ENCODE peak calls at places on chromosomes 2 and 18, in five cellular contexts. C is uterus, R is aorta, Q is IMR-90, X is MM.1S. A is an unnamed sample.

GRCh38 chr2:174765576-174765975 is 1.3 kb upstream of the CHRNA1 start:
- DNase-seq in X (no peak), Q (no peak), R (no peak), C (no peak), A (no peak)

GRCh38 chr2:121151311-121152109 is 133.5 kb downstream of the TFCP2L1 start:
- DNase-seq in X (no peak), Q (no peak), C (no peak), R (no peak), A (no peak)

GRCh38 chr2:231663458-231664290 is 44.7 kb upstream of the PTMA start:
- DNase-seq in C (peak; percentile 19), X (no peak), R (no peak), Q (no peak), A (peak; percentile 15)

GRCh38 chr2:231936491-231936890 is 10.3 kb upstream of the NPPC start:
- DNase-seq in Q (no peak), X (peak; percentile 25), C (no peak), R (no peak), A (no peak)

GRCh38 chr2:118668431-118669424 is 178.7 kb downstream of the EN1 start:
- DNase-seq in Q (peak; percentile 95), C (no peak), R (no peak), X (no peak), A (peak; percentile 30)

GRCh38 chr2:201259216-201259615 is 1.1 kb upstream of the CASP8 start:
- DNase-seq in R (no peak), Q (no peak), X (no peak), C (no peak), A (no peak)

GRCh38 chr2:223095207-223095606 is 43.2 kb downstream of the KCNE4 start:
- DNase-seq in R (no peak), X (no peak), C (no peak), Q (no peak), A (no peak)

GRCh38 chr18:74217476-74218143 is 69.3 kb downstream of the TIMM21 start:
- DNase-seq in R (no peak), Q (no peak), X (no peak), C (no peak), A (no peak)

GRCh38 chr18:57075716-57076400 is 71.0 kb upstream of the BOD1L2 start:
- DNase-seq in Q (no peak), R (no peak), C (no peak), X (no peak), A (no peak)

GRCh38 chr2:73291461-73292315 is 1.7 kb downstream of the EGR4 start:
- DNase-seq in R (no peak), C (no peak), X (no peak), Q (no peak), A (peak; percentile 55)

GRCh38 chr2:237411683-237412349 is 2.1 kb downstream of the COL6A3 start:
- DNase-seq in X (no peak), Q (peak; percentile 70), R (peak; percentile 76), C (peak; percentile 60), A (no peak)

GRCh38 chr2:231118122-231118942 is 6.5 kb downstream of the HTR2B start:
- DNase-seq in C (no peak), X (no peak), R (no peak), Q (no peak), A (no peak)

GRCh38 chr2:6648656-6649247 is 217.0 kb downstream of the CMPK2 start:
- DNase-seq in C (no peak), Q (no peak), R (no peak), X (no peak), A (no peak)

GRCh38 chr2:5720426-5720825 is 28.2 kb downstream of the SOX11 start:
- DNase-seq in X (no peak), C (no peak), R (no peak), Q (peak; percentile 78), A (no peak)

GRCh38 chr2:85577386-85578242 is at the start of gene VAMP8:
- DNase-seq in X (peak; percentile 80), Q (no peak), R (no peak), C (no peak), A (peak; percentile 55)

GRCh38 chr2:195531754-195532153 is 125.3 kb upstream of the SLC39A10 start:
- DNase-seq in C (no peak), R (no peak), X (no peak), Q (peak; percentile 32), A (no peak)

GRCh38 chr2:127017548-127017947 is 89.4 kb downstream of the BIN1 start:
- DNase-seq in C (no peak), X (no peak), R (no peak), Q (no peak), A (no peak)

GRCh38 chr2:18791172-18791797 is 201.9 kb upstream of the NT5C1B start:
- DNase-seq in C (no peak), X (no peak), R (no peak), Q (peak; percentile 76), A (no peak)

GRCh38 chr2:60003076-60003475 is 550.4 kb downstream of the BCL11A start:
- DNase-seq in X (no peak), C (no peak), Q (no peak), R (no peak), A (no peak)

GRCh38 chr18:32911660-32912284 is 138.9 kb upstream of the KLHL14 start:
- DNase-seq in Q (peak; percentile 4), R (no peak), X (no peak), C (no peak), A (no peak)

DNA sequence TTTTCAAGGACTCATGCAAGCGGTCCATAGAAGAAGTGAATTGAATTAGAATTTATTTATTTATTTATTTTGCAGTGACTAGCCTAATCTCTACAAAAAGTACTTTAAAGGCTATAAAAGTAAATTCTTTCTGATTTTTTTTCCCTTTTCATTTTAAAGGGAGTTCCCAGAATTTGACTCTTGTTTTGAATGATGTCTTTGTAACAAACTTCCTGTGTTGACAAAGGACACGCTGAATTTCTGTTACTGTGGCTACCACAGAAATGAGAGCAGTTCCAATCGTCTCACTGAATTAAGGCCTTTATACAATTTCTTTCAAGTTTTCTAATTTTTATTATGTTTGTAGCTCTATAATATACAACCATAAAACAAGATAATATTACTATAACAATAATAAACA is 46.3 kb upstream of the LPIN2 start:
- DNase-seq in R (no peak), X (no peak), Q (no peak), C (no peak), A (no peak)
- H3K27ac ChIP-seq in R (no peak overlapping the region), X (no peak overlapping the region), Q (no peak overlapping the region), C (peak overlapping the region; percentile 72), A (no peak overlapping the region)

DNA sequence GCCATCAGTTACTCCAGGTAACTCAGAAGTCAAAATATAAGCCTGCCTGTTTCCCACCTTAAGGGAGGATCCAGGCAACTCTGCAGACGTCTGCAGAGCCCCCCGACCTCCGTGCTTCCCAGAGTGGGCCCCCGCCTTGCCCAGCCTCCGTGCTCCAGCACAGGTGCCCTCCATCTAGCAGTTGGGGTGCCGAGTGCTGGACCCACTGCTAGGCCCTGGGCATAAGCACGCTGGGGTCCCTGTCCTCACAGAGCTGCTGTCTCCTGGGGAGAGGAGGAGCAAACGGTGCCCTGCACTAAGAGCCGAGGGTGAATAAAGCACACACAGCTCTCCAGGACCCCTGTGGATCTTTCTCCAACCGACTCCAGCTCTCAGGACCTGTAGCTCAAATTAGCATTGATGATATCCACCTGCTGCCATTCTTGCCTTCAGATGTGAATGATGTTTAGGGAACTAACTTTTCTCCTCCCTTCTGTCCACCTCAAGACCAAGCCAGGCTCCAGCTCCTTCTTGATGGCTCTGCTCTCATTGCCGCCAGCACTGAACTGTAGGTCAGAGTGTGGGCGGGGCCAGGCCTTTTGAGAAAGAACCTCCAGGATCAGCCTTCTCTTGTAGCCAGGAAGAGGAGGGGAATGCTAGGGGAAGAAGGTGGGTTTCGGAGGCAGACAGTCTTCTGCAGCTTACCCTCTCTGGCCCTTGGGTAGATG is 121.2 kb downstream of the SMAD7 start:
- DNase-seq in R (peak; percentile 80), X (no peak), Q (no peak), C (peak; percentile 18), A (peak; percentile 82)
- H3K4me1 ChIP-seq in R (peaks cover 19% of the 10 kb centered on the region), X (peaks cover 21% of the 10 kb centered on the region), Q (peaks cover 38% of the 10 kb centered on the region), C (peaks cover 23% of the 10 kb centered on the region), A (peaks cover 40% of the 10 kb centered on the region)

DNA sequence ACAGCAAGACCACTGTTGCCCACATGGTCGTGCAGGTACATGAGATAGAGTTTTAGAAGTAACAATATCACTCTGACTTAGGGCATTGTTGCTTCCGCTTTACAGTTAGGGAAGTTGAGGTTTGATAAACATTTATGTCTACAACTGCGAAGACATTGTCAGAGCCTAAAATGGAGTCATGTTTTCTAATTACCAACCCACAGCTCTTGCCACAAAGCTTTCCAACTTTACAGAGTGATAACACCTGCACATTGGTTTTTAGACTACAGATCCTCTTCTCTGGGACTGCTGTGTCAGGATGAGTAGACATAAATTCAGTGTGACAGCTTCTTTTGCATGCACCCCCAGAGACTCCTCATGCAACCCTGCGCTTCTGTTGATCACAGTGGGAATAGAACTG is 119.0 kb downstream of the FEZ2 start:
- DNase-seq in X (peak; percentile 44), R (no peak), C (no peak), Q (no peak), A (no peak)
- H3K27ac ChIP-seq in X (peak overlapping the region; percentile 50), R (no peak overlapping the region), C (peak overlapping the region; percentile 73), Q (peak overlapping the region; percentile 96), A (peak overlapping the region; percentile 69)

DNA sequence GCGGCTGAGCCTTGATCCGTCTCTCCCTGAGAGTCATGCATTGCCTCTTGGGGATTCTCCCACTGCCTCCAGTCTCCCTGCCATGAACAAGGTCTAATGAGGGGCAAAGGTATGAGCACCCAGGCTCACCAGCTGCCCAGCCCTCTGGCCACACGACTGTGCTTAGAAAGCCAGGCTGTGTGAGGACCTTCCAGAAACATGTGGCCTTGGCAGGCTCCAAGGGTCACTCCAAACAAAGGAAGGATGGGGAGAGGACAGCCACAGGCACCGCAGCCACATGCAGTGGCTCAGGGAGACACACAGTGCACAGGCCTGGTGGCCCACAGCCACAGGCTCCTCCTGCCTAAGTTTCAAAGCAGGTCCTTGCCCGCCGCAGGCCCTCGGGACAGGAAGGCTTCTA is 35.8 kb downstream of the TGFA start:
- DNase-seq in X (no peak), R (no peak), C (no peak), Q (no peak), A (no peak)
- H3K4me1 ChIP-seq in X (peaks cover 7% of the 10 kb centered on the region), R (no peaks in the 10 kb centered on the region), C (no peaks in the 10 kb centered on the region), Q (no peaks in the 10 kb centered on the region), A (no peaks in the 10 kb centered on the region)